ENCODE peak calls at places on chromosome X, in four cellular contexts. T is cardiac muscle cell; A is activated gamma-delta T cell treated with Interleukin-2 at 50 U/mL for 16 hours; N is CD8-positive, alpha-beta memory T cell. P is an unnamed sample.

GRCh38 chrX:20712811-20713210 is 446.1 kb upstream of the RPS6KA3 start:
- DNase-seq in A (no peak), N (no peak), T (no peak), P (no peak)

GRCh38 chrX:21770631-21771321 is 12.9 kb upstream of the SMPX start:
- DNase-seq in N (no peak), T (no peak), A (no peak), P (no peak)

GRCh38 chrX:16785247-16786138 is 773 bp upstream of the TXLNG start:
- DNase-seq in N (peak; percentile 44), T (peak; percentile 49), A (no peak), P (no peak)

GRCh38 chrX:126670258-126670657 is 117.6 kb upstream of the DCAF12L1 start:
- DNase-seq in T (no peak), A (no peak), N (no peak), P (no peak)

GRCh38 chrX:132810964-132811712 is 147.3 kb downstream of the HS6ST2 start:
- DNase-seq in N (no peak), T (no peak), A (no peak), P (no peak)

GRCh38 chrX:42577936-42578335 is 200.0 kb downstream of the PPP1R2C start:
- DNase-seq in T (no peak), N (no peak), A (no peak), P (no peak)

GRCh38 chrX:39899876-39900787 is 197.6 kb downstream of the BCOR start:
- DNase-seq in T (no peak), N (no peak), A (no peak), P (no peak)

GRCh38 chrX:109600114-109600710 is 24.8 kb downstream of the KCNE5 start:
- DNase-seq in N (no peak), T (peak; percentile 52), A (no peak), P (no peak)

GRCh38 chrX:57481514-57481913 is 110.3 kb upstream of the ZXDB start:
- DNase-seq in T (no peak), N (no peak), A (no peak), P (no peak)

GRCh38 chrX:129980043-129980442 is 2.4 kb upstream of the BCORL1 start:
- DNase-seq in N (peak; percentile 62), A (peak; percentile 27), T (peak; percentile 27), P (no peak)

GRCh38 chrX:64093761-64094160 is 111.7 kb downstream of the AMER1 start:
- DNase-seq in N (no peak), T (peak; percentile 22), A (no peak), P (no peak)

GRCh38 chrX:108614616-108615015 is 121.7 kb downstream of the IRS4 start:
- DNase-seq in A (no peak), T (no peak), N (no peak), P (no peak)

GRCh38 chrX:87808576-87809243 is 291.1 kb downstream of the KLHL4 start:
- DNase-seq in T (no peak), A (no peak), N (no peak), P (no peak)

GRCh38 chrX:53813663-53814440 is 127.3 kb upstream of the HUWE1 start:
- DNase-seq in N (no peak), A (no peak), T (no peak), P (no peak)

GRCh38 chrX:81202413-81202794 is 502 bp downstream of the SH3BGRL start:
- DNase-seq in A (no peak), T (no peak), N (no peak), P (no peak)

GRCh38 chrX:107000013-107000515 is at the start of gene MORC4:
- DNase-seq in N (peak; percentile 70), A (peak; percentile 35), T (peak; percentile 94), P (peak; percentile 72)

GRCh38 chrX:142186103-142186502 is 19.0 kb downstream of the MAGEC2 start:
- DNase-seq in N (no peak), T (no peak), A (no peak), P (no peak)

GRCh38 chrX:8864151-8864550 is 63.0 kb upstream of the FAM9A start:
- DNase-seq in A (no peak), T (peak; percentile 30), N (no peak), P (no peak)

GRCh38 chrX:45781901-45782553 is 581.4 kb upstream of the DIPK2B start:
- DNase-seq in A (no peak), N (no peak), T (no peak), P (no peak)

GRCh38 chrX:21702725-21703228 is 44.6 kb upstream of the KLHL34 start:
- DNase-seq in A (no peak), N (no peak), T (no peak), P (no peak)

GRCh38 chrX:135194684-135195083 is 23.5 kb upstream of the CT55 start:
- DNase-seq in A (no peak), N (no peak), T (no peak), P (no peak)

GRCh38 chrX:66635360-66635759 is 3.5 kb downstream of the EDA2R start:
- DNase-seq in A (no peak), T (no peak), N (no peak), P (no peak)

GRCh38 chrX:85493821-85494220 is 114.4 kb upstream of the POF1B start:
- DNase-seq in T (no peak), N (no peak), A (no peak), P (no peak)

GRCh38 chrX:133838761-133839676 is 146.4 kb downstream of the GPC3 start:
- DNase-seq in T (peak; percentile 76), N (no peak), A (peak; percentile 19), P (no peak)

GRCh38 chrX:13647709-13648212 is 5.2 kb upstream of the TCEANC start:
- DNase-seq in T (peak; percentile 51), N (peak; percentile 87), A (peak; percentile 60), P (peak; percentile 69)

GRCh38 chrX:18855919-18856644 is 127.8 kb downstream of the PHKA2 start:
- DNase-seq in N (no peak), A (no peak), T (no peak), P (no peak)

GRCh38 chrX:23634181-23634580 is 33.1 kb upstream of the PRDX4 start:
- DNase-seq in N (no peak), A (no peak), T (no peak), P (no peak)

GRCh38 chrX:134654398-134655012 is 3.8 kb downstream of the PLAC1 start:
- DNase-seq in A (no peak), T (no peak), N (no peak), P (no peak)

GRCh38 chrX:9071031-9071650 is 37.2 kb upstream of the FAM9B start:
- DNase-seq in A (no peak), N (no peak), T (no peak), P (no peak)

GRCh38 chrX:68273887-68274286 is 159.4 kb downstream of the OPHN1 start:
- DNase-seq in T (no peak), N (no peak), A (no peak), P (no peak)

GRCh38 chrX:48827654-48827968 is 1.3 kb downstream of the ERAS start:
- DNase-seq in T (no peak), A (no peak), N (no peak), P (no peak)

GRCh38 chrX:110180928-110181310 is 137.0 kb downstream of the AMMECR1 start:
- DNase-seq in T (no peak), N (no peak), A (no peak), P (no peak)

GRCh38 chrX:46531442-46531841 is 13.8 kb downstream of the ZNF674 start:
- DNase-seq in T (no peak), A (no peak), N (no peak), P (no peak)

P was measured in natural killer cell treated with Interleukin-12 subunit alpha and Interleukin-12 subunit beta and Interleukin-15 and Interleukin-18, amount 100 ng/mL, for 72 hours.